ENCODE peak calls at places on chromosome 15, in seven cellular contexts. K is GM12891; I is activated naive CD4-positive, alpha-beta T cell; B is kidney glomerular epithelial cell; T is cardiac septum; H is NCI-H1417; N is activated CD4-positive, alpha-beta T cell treated with anti-CD3 and anti-CD28 coated beads, Interleukin-2, amount 50 U/mL, for 48 hours. S is an unnamed sample.
A peak's percentile ranks its signal among the peaks of the same experiment; 100 is the strongest.

GRCh38 chr15:93059442-93059841 is 29.6 kb downstream of the RGMA start:
- DNase-seq in K (no peak), H (no peak), B (no peak), N (no peak), I (no peak), T (no peak), S (no peak)

GRCh38 chr15:39594056-39594763 is 13.3 kb downstream of the THBS1 start:
- DNase-seq in T (no peak), B (no peak), N (peak; percentile 23), I (no peak), K (no peak), H (no peak), S (peak; percentile 30)

GRCh38 chr15:74305687-74306086 is 61.8 kb downstream of the CYP11A1 start:
- DNase-seq in N (no peak), I (no peak), K (no peak), B (no peak), H (no peak), T (no peak), S (no peak)

GRCh38 chr15:71752604-71753289 is 57.6 kb upstream of the NR2E3 start:
- DNase-seq in K (peak; percentile 37), T (no peak), B (peak; percentile 97), H (peak; percentile 65), N (peak; percentile 10), I (no peak), S (no peak)

GRCh38 chr15:42508263-42508690 is 12.8 kb downstream of the SNAP23 start:
- DNase-seq in T (no peak), H (no peak), B (no peak), N (no peak), K (no peak), I (no peak), S (no peak)

GRCh38 chr15:89356634-89357298 is 22.1 kb upstream of the POLG start:
- DNase-seq in B (no peak), K (no peak), I (no peak), H (peak; percentile 70), N (no peak), T (no peak), S (no peak)

GRCh38 chr15:96583671-96584070 is 253.2 kb downstream of the NR2F2 start:
- DNase-seq in T (no peak), I (no peak), N (no peak), K (no peak), H (peak; percentile 36), B (peak; percentile 2), S (no peak)

GRCh38 chr15:73575636-73576247 is 57.4 kb downstream of the NPTN start:
- DNase-seq in K (no peak), H (no peak), I (no peak), B (no peak), T (peak; percentile 79), N (no peak), S (no peak)

GRCh38 chr15:62390793-62391543 is 225.9 kb upstream of the C2CD4B start:
- DNase-seq in T (peak; percentile 78), N (peak; percentile 37), K (peak; percentile 38), H (peak; percentile 84), I (no peak), B (peak; percentile 52), S (peak; percentile 12)

GRCh38 chr15:75203908-75204263 is 2.2 kb downstream of the C15orf39 start:
- DNase-seq in K (no peak), H (no peak), N (peak; percentile 9), I (no peak), B (no peak), T (no peak), S (no peak)

GRCh38 chr15:99504823-99505551 is 60.8 kb upstream of the MEF2A start:
- DNase-seq in H (peak; percentile 32), B (no peak), K (no peak), T (no peak), I (no peak), N (no peak), S (no peak)

GRCh38 chr15:43749690-43750345 is 3.6 kb downstream of the PDIA3 start:
- DNase-seq in I (no peak), B (no peak), N (peak; percentile 34), K (no peak), T (no peak), H (no peak), S (peak; percentile 28)

GRCh38 chr15:55589297-55589696 is 1.2 kb upstream of the PYGO1 start:
- DNase-seq in K (no peak), N (no peak), B (no peak), T (no peak), H (peak; percentile 38), I (no peak), S (no peak)

GRCh38 chr15:90145259-90145658 is 43.0 kb upstream of the IDH2 start:
- DNase-seq in N (no peak), I (no peak), T (no peak), H (peak; percentile 54), B (no peak), K (no peak), S (no peak)

GRCh38 chr15:85037617-85038016 is 56.0 kb downstream of the PDE8A start:
- DNase-seq in K (no peak), N (no peak), H (no peak), T (no peak), B (no peak), I (no peak), S (no peak)

GRCh38 chr15:62901916-62902554 is 140.5 kb upstream of the TPM1 start:
- DNase-seq in K (no peak), H (peak; percentile 57), B (no peak), I (no peak), N (no peak), T (no peak), S (no peak)

GRCh38 chr15:58877999-58878825 is 55.3 kb downstream of the SLTM start:
- DNase-seq in H (no peak), B (no peak), K (no peak), T (no peak), I (no peak), N (no peak), S (no peak)

GRCh38 chr15:31452595-31453557 is 126.2 kb downstream of the KLF13 start:
- DNase-seq in K (no peak), T (no peak), B (no peak), I (no peak), N (no peak), H (no peak), S (no peak)

GRCh38 chr15:38042707-38043445 is 108.4 kb downstream of the TMCO5A start:
- DNase-seq in T (no peak), H (peak; percentile 10), K (no peak), N (no peak), B (no peak), I (no peak), S (no peak)

GRCh38 chr15:39908186-39908585 is 11.9 kb downstream of the GPR176 start:
- DNase-seq in T (no peak), N (no peak), I (no peak), H (no peak), B (no peak), K (no peak), S (no peak)

GRCh38 chr15:29324746-29325145 is 55.1 kb upstream of the NSMCE3 start:
- DNase-seq in H (no peak), T (no peak), N (no peak), I (no peak), B (no peak), K (no peak), S (no peak)

GRCh38 chr15:41989573-41990242 is 17.4 kb upstream of the EHD4 start:
- DNase-seq in H (peak; percentile 70), N (peak; percentile 94), T (peak; percentile 93), B (peak; percentile 46), K (peak; percentile 90), I (peak; percentile 79), S (peak; percentile 85)

GRCh38 chr15:32705450-32705849 is 12.4 kb upstream of the GREM1 start:
- DNase-seq in N (no peak), K (no peak), H (no peak), B (no peak), I (no peak), T (no peak), S (no peak)

GRCh38 chr15:99982662-99983061 is 249.4 kb upstream of the LYSMD4 start:
- DNase-seq in N (no peak), I (no peak), T (no peak), K (no peak), B (no peak), H (peak; percentile 74), S (no peak)

GRCh38 chr15:23437146-23437545 is 9.9 kb downstream of the GOLGA6L2 start:
- DNase-seq in B (no peak), I (no peak), K (no peak), H (peak; percentile 12), N (no peak), T (no peak), S (no peak)

GRCh38 chr15:42402806-42403205 is 43.5 kb downstream of the CAPN3 start:
- DNase-seq in N (no peak), I (no peak), T (no peak), K (no peak), H (no peak), B (no peak), S (no peak)

GRCh38 chr15:25713736-25714537 is 149.2 kb downstream of the ATP10A start:
- DNase-seq in H (no peak), B (no peak), I (no peak), N (no peak), T (peak; percentile 72), K (no peak), S (no peak)

GRCh38 chr15:69475769-69476358 is 23.2 kb downstream of the RPLP1 start:
- DNase-seq in N (peak; percentile 84), K (peak; percentile 51), H (peak; percentile 89), B (peak; percentile 49), T (peak; percentile 89), I (peak; percentile 69), S (peak; percentile 74)

GRCh38 chr15:75947117-75947516 is 43.4 kb downstream of the FBXO22 start:
- DNase-seq in T (no peak), N (no peak), I (no peak), H (no peak), K (no peak), B (peak; percentile 71), S (no peak)

GRCh38 chr15:78715439-78715838 is 74.4 kb upstream of the CHRNB4 start:
- DNase-seq in I (no peak), K (no peak), B (no peak), T (no peak), H (no peak), N (no peak), S (no peak)

GRCh38 chr15:78046796-78047341 is 30.6 kb downstream of the TBC1D2B start:
- DNase-seq in H (no peak), N (no peak), K (no peak), B (no peak), T (no peak), I (no peak), S (no peak)

S was measured in effector memory CD8-positive, alpha-beta T cell.